ENCODE peak calls at places on chromosome 16, in six cellular contexts. X is stimulated activated naive CD4-positive, alpha-beta T cell; Y is AG04450; E is lower leg skin; R is HT1080; L is heart right ventricle. D is an unnamed sample.

GRCh38 chr16:964696-965395 is 5.9 kb downstream of the LMF1 start:
- DNase-seq in X (peak), Y (no peak), E (no peak), R (no peak), L (no peak), D (no peak)

GRCh38 chr16:10878328-10878643 is 1.3 kb downstream of the CIITA start:
- DNase-seq in X (no peak), Y (no peak), E (no peak), R (no peak), L (no peak), D (no peak)

GRCh38 chr16:3961449-3961849 is 80.9 kb upstream of the CREBBP start:
- DNase-seq in X (no peak), Y (no peak), E (no peak), R (peak), L (no peak), D (no peak)

GRCh38 chr16:88764913-88765349 is 20.1 kb downstream of the PIEZO1 start:
- DNase-seq in X (no peak), Y (no peak), E (no peak), R (no peak), L (no peak), D (no peak)

GRCh38 chr16:77869997-77870813 is 81.8 kb downstream of the VAT1L start:
- DNase-seq in X (no peak), Y (no peak), E (peak), R (no peak), L (peak), D (no peak)

GRCh38 chr16:67547423-67548264 is 14.7 kb upstream of the CTCF start:
- DNase-seq in X (peak), Y (no peak), E (peak), R (no peak), L (no peak), D (no peak)

GRCh38 chr16:14486520-14487303 is 143.3 kb downstream of the PARN start:
- DNase-seq in X (no peak), Y (peak), E (peak), R (peak), L (peak), D (no peak)

GRCh38 chr16:11100239-11100750 is 155.7 kb downstream of the SOCS1 start:
- DNase-seq in X (no peak), Y (peak), E (no peak), R (peak), L (peak), D (peak)

GRCh38 chr16:29182501-29182900 is 197.6 kb downstream of the LAT start:
- DNase-seq in X (no peak), Y (no peak), E (no peak), R (no peak), L (peak), D (no peak)

GRCh38 chr16:23434380-23434779 is 18.6 kb downstream of the COG7 start:
- DNase-seq in X (peak), Y (peak), E (no peak), R (peak), L (no peak), D (no peak)

GRCh38 chr16:77674888-77675287 is 47.4 kb upstream of the NUDT7 start:
- DNase-seq in X (no peak), Y (peak), E (no peak), R (no peak), L (no peak), D (no peak)

GRCh38 chr16:25210758-25211157 is 6.0 kb upstream of the AQP8 start:
- DNase-seq in X (no peak), Y (peak), E (no peak), R (peak), L (no peak), D (no peak)

GRCh38 chr16:81889896-81890634 is 111.0 kb downstream of the PLCG2 start:
- DNase-seq in X (peak), Y (peak), E (no peak), R (peak), L (no peak), D (peak)

GRCh38 chr16:27402569-27402963 is 592 bp downstream of the IL21R start:
- DNase-seq in X (peak), Y (no peak), E (no peak), R (no peak), L (no peak), D (no peak)